ENCODE peak calls at places on chromosome 14, in six cellular contexts. G is colonic mucosa, M is H1, A is astrocyte, X is mesenchymal stem cell, N is kidney. Q is an unnamed sample.

GRCh38 chr14:31932675-31933074 is 144.4 kb upstream of the ARHGAP5 start:
- DNase-seq in M (no peak), A (no peak), X (no peak), G (no peak), N (no peak), Q (no peak)

GRCh38 chr14:31592619-31593018 is 31.4 kb downstream of the NUBPL start:
- DNase-seq in A (no peak), N (no peak), M (no peak), X (no peak), G (no peak), Q (peak)

GRCh38 chr14:25841226-25841625 is 756.6 kb downstream of the NOVA1 start:
- DNase-seq in X (no peak), N (no peak), M (no peak), G (no peak), A (no peak), Q (no peak)

GRCh38 chr14:19906665-19907064 is 13.7 kb upstream of the OR4K5 start:
- DNase-seq in M (no peak), X (no peak), N (no peak), G (no peak), A (no peak), Q (no peak)

GRCh38 chr14:101473795-101474562 is 87.3 kb upstream of the DIO3 start:
- DNase-seq in G (no peak), M (no peak), A (no peak), N (no peak), X (no peak), Q (no peak)

GRCh38 chr14:69877492-69877891 is 1.7 kb upstream of the SMOC1 start:
- DNase-seq in X (no peak), A (no peak), G (no peak), N (no peak), M (no peak), Q (no peak)

GRCh38 chr14:57686317-57686716 is 179.6 kb downstream of the SLC35F4 start:
- DNase-seq in A (no peak), M (no peak), N (no peak), X (no peak), G (no peak), Q (no peak)

GRCh38 chr14:102949801-102950451 is 27.5 kb downstream of the AMN start:
- DNase-seq in G (no peak), M (no peak), A (no peak), N (peak), X (no peak), Q (no peak)

GRCh38 chr14:28879571-28879970 is 113.0 kb downstream of the FOXG1 start:
- DNase-seq in A (no peak), X (no peak), G (no peak), M (no peak), N (no peak), Q (no peak)

GRCh38 chr14:101362529-101363260 is 198.6 kb upstream of the DIO3 start:
- DNase-seq in M (no peak), N (no peak), X (no peak), A (no peak), G (no peak), Q (no peak)

DNA sequence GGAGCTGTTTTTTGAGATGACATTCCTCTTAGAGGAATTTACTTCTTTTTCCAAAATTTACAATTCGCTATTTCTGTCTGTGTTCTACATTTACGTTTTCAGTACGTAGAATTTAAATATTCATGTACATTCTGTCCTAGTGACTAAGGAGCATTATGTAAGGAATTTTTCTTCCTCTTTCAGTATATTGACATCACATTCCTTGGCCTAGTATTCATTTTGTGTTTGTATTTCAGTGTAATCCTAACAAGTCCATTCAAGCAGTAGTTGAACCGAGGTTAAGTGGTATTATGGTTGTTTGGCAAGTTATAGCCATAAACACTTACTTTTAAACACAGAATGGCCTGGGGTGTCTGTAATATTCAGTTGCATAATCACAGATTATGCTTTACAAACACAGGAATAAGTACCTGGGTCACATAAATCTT is 465.2 kb downstream of the PCNX1 start:
- DNase-seq in M (no peak), G (no peak), A (peak), N (no peak), X (peak), Q (peak)
- H3K9ac ChIP-seq in M (no peak), G (no peak), A (peak), N (no peak), X (peak), Q (no peak)

GRCh38 chr14:85315891-85316290 is 214.1 kb upstream of the FLRT2 start:
- DNase-seq in M (no peak), N (no peak), A (no peak), G (no peak), X (no peak), Q (no peak)
- H3K9ac ChIP-seq in M (no peak), N (no peak), A (no peak), G (no peak), X (no peak), Q (no peak)

DNA sequence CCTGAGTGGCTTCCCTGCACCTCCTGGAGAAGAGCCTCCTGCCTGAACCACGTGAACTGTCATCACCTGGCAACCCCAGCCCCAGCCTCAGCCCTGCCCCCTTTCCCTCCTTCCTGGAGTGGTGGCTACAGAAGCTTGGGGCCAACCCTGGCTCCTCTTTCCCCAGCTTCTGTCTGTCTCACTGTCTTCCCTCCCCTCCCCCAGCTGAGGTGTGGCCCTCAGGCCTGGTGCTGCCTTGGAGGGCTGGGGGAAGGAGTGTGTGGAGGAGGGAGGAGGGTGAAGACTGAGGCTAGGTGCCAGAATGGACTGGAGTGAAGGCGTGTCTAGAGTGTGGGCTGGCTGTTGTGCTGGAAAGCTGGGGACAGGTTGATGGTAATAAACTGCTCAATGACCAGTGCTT is 9.7 kb downstream of the NFATC4 start:
- DNase-seq in M (no peak), A (no peak), N (no peak), X (no peak), G (no peak), Q (no peak)
- H3K9ac ChIP-seq in M (no peak), A (no peak), N (no peak), X (no peak), G (no peak), Q (no peak)

GRCh38 chr14:23209651-23210423 is 26.4 kb upstream of the SLC7A8 start:
- DNase-seq in M (no peak), A (peak), G (no peak), N (no peak), X (peak), Q (peak)

GRCh38 chr14:23202001-23202400 is 18.5 kb upstream of the SLC7A8 start:
- DNase-seq in G (no peak), A (no peak), X (no peak), M (no peak), N (no peak), Q (no peak)

GRCh38 chr14:23208286-23208685 is 24.8 kb upstream of the SLC7A8 start:
- DNase-seq in X (no peak), N (no peak), A (no peak), M (no peak), G (no peak), Q (no peak)

GRCh38 chr14:23207146-23207540 is 23.7 kb upstream of the SLC7A8 start:
- DNase-seq in X (no peak), M (no peak), G (no peak), N (no peak), A (no peak), Q (no peak)

GRCh38 chr14:23206422-23207145 is 23.1 kb upstream of the SLC7A8 start:
- DNase-seq in X (no peak), G (no peak), N (no peak), M (no peak), A (no peak), Q (no peak)
- H3K9ac ChIP-seq in X (no peak), G (no peak), N (no peak), M (no peak), A (no peak), Q (no peak)

DNA sequence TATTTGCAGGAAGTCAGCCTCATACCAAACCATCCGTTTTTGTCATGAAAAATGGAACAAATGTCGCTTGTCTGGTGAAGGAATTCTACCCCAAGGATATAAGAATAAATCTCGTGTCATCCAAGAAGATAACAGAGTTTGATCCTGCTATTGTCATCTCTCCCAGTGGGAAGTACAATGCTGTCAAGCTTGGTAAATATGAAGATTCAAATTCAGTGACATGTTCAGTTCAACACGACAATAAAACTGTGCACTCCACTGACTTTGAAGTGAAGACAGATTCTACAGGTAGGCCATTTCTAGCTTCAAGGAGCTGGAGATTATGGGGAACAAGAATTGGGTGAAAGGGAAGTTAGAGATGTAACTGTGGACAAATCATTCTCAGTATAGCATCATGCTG is 126.1 kb downstream of the DAD1 start:
- DNase-seq in N (no peak), A (no peak), X (no peak), M (no peak), G (no peak), Q (no peak)
- H3K9ac ChIP-seq in N (no peak), A (no peak), X (no peak), M (no peak), G (no peak), Q (no peak)